ENCODE peak calls at places on chromosomes 12 and 14, in six cellular contexts. A is K562, C is H1, H is HepG2, K is GM12878, B is HCT116. O is an unnamed sample.

GRCh38 chr12:120584343-120585149 is 3.3 kb upstream of the POP5 start:
- DNase-seq in A (peak; percentile 71), H (no peak), C (no peak), K (no peak), B (peak; percentile 13), O (no peak)

GRCh38 chr12:97835541-97835940 is 372.9 kb downstream of the RMST start:
- DNase-seq in B (no peak), A (no peak), K (no peak), C (no peak), H (no peak), O (peak; percentile 16)

GRCh38 chr12:92466391-92467305 is 236.1 kb upstream of the PLEKHG7 start:
- DNase-seq in C (peak; percentile 9), H (no peak), K (peak; percentile 90), B (no peak), A (no peak), O (peak; percentile 66)

GRCh38 chr12:123973552-123974341 is 732 bp downstream of the ZNF664 start:
- DNase-seq in C (no peak), K (no peak), H (peak; percentile 21), B (no peak), A (no peak), O (no peak)

GRCh38 chr12:65511134-65511912 is 232.8 kb downstream of the MSRB3 start:
- DNase-seq in B (no peak), H (no peak), A (no peak), C (no peak), K (no peak), O (no peak)

GRCh38 chr12:51118706-51119105 is 35.3 kb upstream of the CSRNP2 start:
- DNase-seq in A (no peak), K (no peak), C (no peak), H (no peak), B (peak; percentile 86), O (no peak)

GRCh38 chr12:6653987-6654386 is 6.8 kb upstream of the ACRBP start:
- DNase-seq in A (no peak), B (no peak), H (no peak), K (no peak), C (no peak), O (no peak)

GRCh38 chr12:71981149-71981548 is 42.5 kb downstream of the TPH2 start:
- DNase-seq in H (no peak), A (no peak), C (no peak), K (no peak), B (no peak), O (no peak)

GRCh38 chr12:66074561-66074960 is 56.0 kb downstream of the LLPH start:
- DNase-seq in H (peak; percentile 12), C (no peak), A (no peak), B (no peak), K (no peak), O (no peak)

DNA sequence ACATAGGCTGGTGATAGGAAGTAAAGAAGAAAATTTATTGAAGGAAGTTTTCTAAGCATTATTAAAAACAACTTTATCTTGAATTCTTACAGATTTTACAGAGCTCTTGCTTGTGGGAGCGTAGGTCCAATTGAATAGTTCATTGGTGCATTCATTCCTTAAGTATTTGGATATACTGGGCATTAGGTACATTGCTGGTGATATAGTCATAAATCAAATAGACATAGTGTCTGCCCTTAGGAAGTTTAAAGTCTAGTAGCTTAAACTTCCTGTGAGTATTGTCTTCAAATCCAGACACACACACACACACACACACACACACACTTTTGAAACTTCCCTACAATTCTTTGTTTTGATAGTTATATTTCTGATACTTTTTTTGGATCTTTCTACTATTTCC is 226.7 kb downstream of the FUT8 start:
- DNase-seq in A (no peak), C (no peak), H (peak; percentile 50), K (no peak), B (no peak), O (no peak)
- TF ChIP-seq ZNF274 in A (no peak), C (no peak), H (no peak), K (no peak), B (no peak), O (no peak)

GRCh38 chr12:38056701-38057689 is 259.6 kb upstream of the ALG10B start:
- DNase-seq in B (no peak), H (no peak), A (no peak), K (no peak), C (no peak), O (peak; percentile 89)
- TF ChIP-seq ZNF274 in B (no peak), H (no peak), A (no peak), K (no peak), C (no peak), O (no peak)

GRCh38 chr12:78938341-78939084 is 73.9 kb downstream of the SYT1 start:
- DNase-seq in K (no peak), C (no peak), H (no peak), B (no peak), A (no peak), O (no peak)
- TF ChIP-seq ZNF274 in K (no peak), C (no peak), H (no peak), B (no peak), A (no peak), O (no peak)

GRCh38 chr14:68680541-68681051 is 112.3 kb downstream of the ZFP36L1 start:
- DNase-seq in C (no peak), B (no peak), A (no peak), H (no peak), K (no peak), O (no peak)
- TF ChIP-seq ZNF274 in C (no peak), B (no peak), A (no peak), H (no peak), K (no peak), O (no peak)

GRCh38 chr14:68633131-68633991 is 159.5 kb downstream of the ZFP36L1 start:
- DNase-seq in B (no peak), C (no peak), K (no peak), A (no peak), H (no peak), O (no peak)
- TF ChIP-seq ZNF274 in B (no peak), C (no peak), K (no peak), A (no peak), H (no peak), O (no peak)

GRCh38 chr14:81363746-81364400 is 36.3 kb downstream of the STON2 start:
- DNase-seq in C (no peak), H (no peak), K (no peak), B (no peak), A (no peak), O (no peak)
- TF ChIP-seq ZNF274 in C (no peak), H (no peak), K (no peak), B (no peak), A (no peak), O (no peak)

DNA sequence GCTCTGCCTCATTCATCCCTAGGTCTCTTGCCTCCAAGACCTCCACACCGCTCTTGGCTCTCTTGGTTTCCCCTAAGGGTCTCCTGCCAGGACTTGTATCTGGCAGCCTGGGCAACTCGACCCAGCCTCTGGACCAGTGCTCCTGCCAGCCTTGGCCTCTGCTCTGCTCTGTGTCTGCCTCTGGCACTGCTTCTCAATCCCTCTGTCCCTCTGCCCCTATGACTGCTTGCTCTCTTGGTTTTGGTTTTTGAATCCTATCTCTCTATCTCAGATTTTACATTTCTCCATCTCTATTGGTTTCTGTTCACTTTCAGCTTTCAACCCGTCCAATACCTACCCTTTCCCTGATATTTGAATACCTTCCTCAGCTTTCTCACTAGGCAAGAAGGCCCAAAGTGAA is 6.3 kb downstream of the ITGA5 start:
- DNase-seq in C (no peak), H (no peak), K (no peak), A (no peak), B (no peak), O (no peak)
- TF ChIP-seq ZNF274 in C (no peak), H (no peak), K (no peak), A (no peak), B (no peak), O (no peak)